ENCODE peak calls at places on chromosomes 11 and 22, in eight cellular contexts. One of them, this sample, is unnamed.

GRCh38 chr11:31326470-31327148 is 42.9 kb downstream of the DCDC1 start:
- DNase-seq in NCI-H1105 treated with DMSO at 0.1 percent for 48 hours: no peak
- DNase-seq in substantia nigra: no peak
- DNase-seq in hippocampal formation: no peak
- DNase-seq in MM.1S: peak
- DNase-seq in sciatic nerve: no peak
- DNase-seq in NCI-H226: no peak
- DNase-seq in KBM-7: no peak
- DNase-seq in this sample: no peak

GRCh38 chr11:12290477-12290922 is 86.9 kb upstream of the PARVA start:
- DNase-seq in substantia nigra: no peak
- DNase-seq in KBM-7: no peak
- DNase-seq in hippocampal formation: no peak
- DNase-seq in NCI-H226: no peak
- DNase-seq in MM.1S: no peak
- DNase-seq in sciatic nerve: no peak
- DNase-seq in NCI-H1105 treated with DMSO at 0.1 percent for 48 hours: no peak
- DNase-seq in this sample: peak

GRCh38 chr22:17969732-17970131 is 54.6 kb downstream of the MICAL3 start:
- DNase-seq in MM.1S: no peak
- DNase-seq in hippocampal formation: no peak
- DNase-seq in NCI-H1105 treated with DMSO at 0.1 percent for 48 hours: no peak
- DNase-seq in NCI-H226: peak
- DNase-seq in KBM-7: no peak
- DNase-seq in sciatic nerve: no peak
- DNase-seq in substantia nigra: no peak
- DNase-seq in this sample: no peak

GRCh38 chr22:24834845-24835570 is 29.0 kb downstream of the SGSM1 start:
- DNase-seq in KBM-7: no peak
- DNase-seq in substantia nigra: no peak
- DNase-seq in sciatic nerve: no peak
- DNase-seq in NCI-H226: no peak
- DNase-seq in NCI-H1105 treated with DMSO at 0.1 percent for 48 hours: peak
- DNase-seq in MM.1S: no peak
- DNase-seq in hippocampal formation: no peak
- DNase-seq in this sample: no peak

GRCh38 chr22:35839811-35840739 is 122.4 kb downstream of the APOL5 start:
- DNase-seq in sciatic nerve: peak
- DNase-seq in NCI-H226: peak
- DNase-seq in NCI-H1105 treated with DMSO at 0.1 percent for 48 hours: peak
- DNase-seq in MM.1S: peak
- DNase-seq in KBM-7: peak
- DNase-seq in hippocampal formation: peak
- DNase-seq in substantia nigra: peak
- DNase-seq in this sample: peak

GRCh38 chr22:20087319-20088262 is 7.5 kb downstream of the DGCR8 start:
- DNase-seq in hippocampal formation: no peak
- DNase-seq in substantia nigra: no peak
- DNase-seq in NCI-H226: no peak
- DNase-seq in sciatic nerve: no peak
- DNase-seq in MM.1S: no peak
- DNase-seq in KBM-7: no peak
- DNase-seq in NCI-H1105 treated with DMSO at 0.1 percent for 48 hours: no peak
- DNase-seq in this sample: no peak

GRCh38 chr11:16098827-16099226 is 257.5 kb downstream of the SOX6 start:
- DNase-seq in KBM-7: no peak
- DNase-seq in MM.1S: no peak
- DNase-seq in NCI-H226: no peak
- DNase-seq in hippocampal formation: no peak
- DNase-seq in substantia nigra: no peak
- DNase-seq in NCI-H1105 treated with DMSO at 0.1 percent for 48 hours: peak
- DNase-seq in sciatic nerve: no peak
- DNase-seq in this sample: no peak

GRCh38 chr11:65709661-65710060 is 2.4 kb upstream of the KAT5 start:
- DNase-seq in sciatic nerve: no peak
- DNase-seq in KBM-7: no peak
- DNase-seq in NCI-H1105 treated with DMSO at 0.1 percent for 48 hours: no peak
- DNase-seq in NCI-H226: peak
- DNase-seq in hippocampal formation: no peak
- DNase-seq in substantia nigra: no peak
- DNase-seq in MM.1S: no peak
- DNase-seq in this sample: no peak

GRCh38 chr11:43515090-43515489 is 156.4 kb downstream of the TTC17 start:
- DNase-seq in NCI-H226: no peak
- DNase-seq in sciatic nerve: no peak
- DNase-seq in MM.1S: no peak
- DNase-seq in KBM-7: no peak
- DNase-seq in hippocampal formation: no peak
- DNase-seq in NCI-H1105 treated with DMSO at 0.1 percent for 48 hours: no peak
- DNase-seq in substantia nigra: no peak
- DNase-seq in this sample: no peak

GRCh38 chr11:61882879-61883278 is 8.5 kb downstream of the FADS3 start:
- DNase-seq in sciatic nerve: no peak
- DNase-seq in hippocampal formation: no peak
- DNase-seq in NCI-H226: no peak
- DNase-seq in MM.1S: no peak
- DNase-seq in substantia nigra: no peak
- DNase-seq in NCI-H1105 treated with DMSO at 0.1 percent for 48 hours: no peak
- DNase-seq in KBM-7: no peak
- DNase-seq in this sample: no peak

GRCh38 chr11:69915501-69916250 is 96.5 kb upstream of the FGF3 start:
- DNase-seq in NCI-H1105 treated with DMSO at 0.1 percent for 48 hours: peak
- DNase-seq in hippocampal formation: no peak
- DNase-seq in NCI-H226: peak
- DNase-seq in KBM-7: peak
- DNase-seq in sciatic nerve: peak
- DNase-seq in MM.1S: peak
- DNase-seq in substantia nigra: no peak
- DNase-seq in this sample: peak

GRCh38 chr22:50467773-50468440 is 6.9 kb downstream of the SBF1 start:
- DNase-seq in NCI-H1105 treated with DMSO at 0.1 percent for 48 hours: no peak
- DNase-seq in substantia nigra: no peak
- DNase-seq in NCI-H226: no peak
- DNase-seq in hippocampal formation: no peak
- DNase-seq in sciatic nerve: no peak
- DNase-seq in MM.1S: no peak
- DNase-seq in KBM-7: no peak
- DNase-seq in this sample: no peak

GRCh38 chr11:131666006-131666405 is 295.6 kb downstream of the NTM start:
- DNase-seq in NCI-H1105 treated with DMSO at 0.1 percent for 48 hours: no peak
- DNase-seq in NCI-H226: no peak
- DNase-seq in substantia nigra: no peak
- DNase-seq in KBM-7: no peak
- DNase-seq in MM.1S: no peak
- DNase-seq in sciatic nerve: peak
- DNase-seq in hippocampal formation: no peak
- DNase-seq in this sample: no peak

GRCh38 chr11:61961570-61962212 is 5.7 kb downstream of the FTH1 start:
- DNase-seq in hippocampal formation: peak
- DNase-seq in KBM-7: no peak
- DNase-seq in MM.1S: no peak
- DNase-seq in NCI-H1105 treated with DMSO at 0.1 percent for 48 hours: no peak
- DNase-seq in substantia nigra: peak
- DNase-seq in NCI-H226: peak
- DNase-seq in sciatic nerve: peak
- DNase-seq in this sample: peak

GRCh38 chr11:61298663-61299244 is 3.6 kb upstream of the VWCE start:
- DNase-seq in KBM-7: no peak
- DNase-seq in sciatic nerve: no peak
- DNase-seq in MM.1S: no peak
- DNase-seq in hippocampal formation: no peak
- DNase-seq in NCI-H1105 treated with DMSO at 0.1 percent for 48 hours: no peak
- DNase-seq in NCI-H226: no peak
- DNase-seq in substantia nigra: no peak
- DNase-seq in this sample: no peak

GRCh38 chr22:26732284-26732683 is 74.9 kb downstream of the MIAT start:
- DNase-seq in NCI-H226: no peak
- DNase-seq in KBM-7: no peak
- DNase-seq in hippocampal formation: no peak
- DNase-seq in substantia nigra: no peak
- DNase-seq in NCI-H1105 treated with DMSO at 0.1 percent for 48 hours: no peak
- DNase-seq in MM.1S: no peak
- DNase-seq in sciatic nerve: no peak
- DNase-seq in this sample: no peak

GRCh38 chr11:2750101-2750509 is 50.3 kb upstream of the KCNQ1OT1 start:
- DNase-seq in NCI-H226: no peak
- DNase-seq in MM.1S: no peak
- DNase-seq in substantia nigra: no peak
- DNase-seq in NCI-H1105 treated with DMSO at 0.1 percent for 48 hours: no peak
- DNase-seq in KBM-7: no peak
- DNase-seq in sciatic nerve: peak
- DNase-seq in hippocampal formation: no peak
- DNase-seq in this sample: peak

GRCh38 chr22:30246962-30247376 is 410 bp upstream of the LIF start:
- DNase-seq in MM.1S: no peak
- DNase-seq in NCI-H1105 treated with DMSO at 0.1 percent for 48 hours: no peak
- DNase-seq in substantia nigra: no peak
- DNase-seq in sciatic nerve: no peak
- DNase-seq in hippocampal formation: no peak
- DNase-seq in NCI-H226: no peak
- DNase-seq in KBM-7: no peak
- DNase-seq in this sample: no peak

GRCh38 chr22:41021655-41022454 is 70.5 kb upstream of the EP300 start:
- DNase-seq in hippocampal formation: peak
- DNase-seq in KBM-7: peak
- DNase-seq in sciatic nerve: peak
- DNase-seq in MM.1S: peak
- DNase-seq in NCI-H226: peak
- DNase-seq in NCI-H1105 treated with DMSO at 0.1 percent for 48 hours: peak
- DNase-seq in substantia nigra: peak
- DNase-seq in this sample: peak

GRCh38 chr11:19632435-19632834 is 80.2 kb upstream of the NAV2 start:
- DNase-seq in MM.1S: no peak
- DNase-seq in NCI-H226: peak
- DNase-seq in sciatic nerve: no peak
- DNase-seq in KBM-7: no peak
- DNase-seq in substantia nigra: no peak
- DNase-seq in hippocampal formation: no peak
- DNase-seq in NCI-H1105 treated with DMSO at 0.1 percent for 48 hours: no peak
- DNase-seq in this sample: no peak

GRCh38 chr11:131980878-131981668 is 610.7 kb downstream of the NTM start:
- DNase-seq in substantia nigra: no peak
- DNase-seq in hippocampal formation: no peak
- DNase-seq in sciatic nerve: no peak
- DNase-seq in KBM-7: no peak
- DNase-seq in NCI-H1105 treated with DMSO at 0.1 percent for 48 hours: no peak
- DNase-seq in NCI-H226: no peak
- DNase-seq in MM.1S: no peak
- DNase-seq in this sample: no peak

GRCh38 chr11:128585498-128586238 is 1.7 kb downstream of the ETS1 start:
- DNase-seq in sciatic nerve: no peak
- DNase-seq in NCI-H1105 treated with DMSO at 0.1 percent for 48 hours: no peak
- DNase-seq in hippocampal formation: no peak
- DNase-seq in NCI-H226: no peak
- DNase-seq in substantia nigra: no peak
- DNase-seq in MM.1S: no peak
- DNase-seq in KBM-7: no peak
- DNase-seq in this sample: no peak

GRCh38 chr22:17917490-17917983 is 106.8 kb downstream of the MICAL3 start:
- DNase-seq in hippocampal formation: no peak
- DNase-seq in substantia nigra: no peak
- DNase-seq in MM.1S: no peak
- DNase-seq in KBM-7: no peak
- DNase-seq in NCI-H226: no peak
- DNase-seq in NCI-H1105 treated with DMSO at 0.1 percent for 48 hours: no peak
- DNase-seq in sciatic nerve: no peak
- DNase-seq in this sample: no peak

GRCh38 chr22:34972498-34972897 is 93.5 kb upstream of the ISX start:
- DNase-seq in substantia nigra: no peak
- DNase-seq in sciatic nerve: no peak
- DNase-seq in MM.1S: no peak
- DNase-seq in hippocampal formation: no peak
- DNase-seq in NCI-H1105 treated with DMSO at 0.1 percent for 48 hours: no peak
- DNase-seq in NCI-H226: no peak
- DNase-seq in KBM-7: no peak
- DNase-seq in this sample: no peak

GRCh38 chr11:20605602-20606091 is 6.2 kb downstream of the SLC6A5 start:
- DNase-seq in MM.1S: no peak
- DNase-seq in KBM-7: no peak
- DNase-seq in sciatic nerve: no peak
- DNase-seq in hippocampal formation: no peak
- DNase-seq in NCI-H226: no peak
- DNase-seq in substantia nigra: no peak
- DNase-seq in NCI-H1105 treated with DMSO at 0.1 percent for 48 hours: no peak
- DNase-seq in this sample: no peak

GRCh38 chr11:118911880-118912741 is 13.6 kb downstream of the BCL9L start:
- DNase-seq in substantia nigra: no peak
- DNase-seq in hippocampal formation: no peak
- DNase-seq in MM.1S: no peak
- DNase-seq in sciatic nerve: peak
- DNase-seq in KBM-7: no peak
- DNase-seq in NCI-H1105 treated with DMSO at 0.1 percent for 48 hours: peak
- DNase-seq in NCI-H226: peak
- DNase-seq in this sample: peak

GRCh38 chr22:42623301-42623751 is 8.6 kb upstream of the POLDIP3 start:
- DNase-seq in hippocampal formation: no peak
- DNase-seq in KBM-7: no peak
- DNase-seq in NCI-H1105 treated with DMSO at 0.1 percent for 48 hours: no peak
- DNase-seq in NCI-H226: no peak
- DNase-seq in MM.1S: peak
- DNase-seq in sciatic nerve: no peak
- DNase-seq in substantia nigra: no peak
- DNase-seq in this sample: no peak

GRCh38 chr11:35650467-35650866 is 12.1 kb upstream of the TRIM44 start:
- DNase-seq in hippocampal formation: no peak
- DNase-seq in substantia nigra: no peak
- DNase-seq in NCI-H226: no peak
- DNase-seq in sciatic nerve: no peak
- DNase-seq in KBM-7: no peak
- DNase-seq in MM.1S: no peak
- DNase-seq in NCI-H1105 treated with DMSO at 0.1 percent for 48 hours: no peak
- DNase-seq in this sample: no peak

GRCh38 chr11:133832096-133833081 is 12.9 kb downstream of the SPATA19 start:
- DNase-seq in substantia nigra: no peak
- DNase-seq in KBM-7: no peak
- DNase-seq in sciatic nerve: no peak
- DNase-seq in NCI-H1105 treated with DMSO at 0.1 percent for 48 hours: no peak
- DNase-seq in MM.1S: no peak
- DNase-seq in NCI-H226: no peak
- DNase-seq in hippocampal formation: no peak
- DNase-seq in this sample: no peak

GRCh38 chr11:58286249-58286648 is 18.2 kb upstream of the OR10W1 start:
- DNase-seq in NCI-H1105 treated with DMSO at 0.1 percent for 48 hours: peak
- DNase-seq in substantia nigra: no peak
- DNase-seq in hippocampal formation: no peak
- DNase-seq in MM.1S: peak
- DNase-seq in sciatic nerve: no peak
- DNase-seq in KBM-7: peak
- DNase-seq in NCI-H226: peak
- DNase-seq in this sample: no peak

GRCh38 chr22:36546932-36547331 is 18.0 kb upstream of the EIF3D start:
- DNase-seq in MM.1S: no peak
- DNase-seq in NCI-H226: peak
- DNase-seq in NCI-H1105 treated with DMSO at 0.1 percent for 48 hours: no peak
- DNase-seq in substantia nigra: no peak
- DNase-seq in sciatic nerve: no peak
- DNase-seq in KBM-7: no peak
- DNase-seq in hippocampal formation: no peak
- DNase-seq in this sample: no peak

GRCh38 chr11:14336507-14337503 is 22.2 kb downstream of the RRAS2 start:
- DNase-seq in sciatic nerve: no peak
- DNase-seq in substantia nigra: no peak
- DNase-seq in MM.1S: no peak
- DNase-seq in NCI-H226: peak
- DNase-seq in hippocampal formation: no peak
- DNase-seq in NCI-H1105 treated with DMSO at 0.1 percent for 48 hours: no peak
- DNase-seq in KBM-7: no peak
- DNase-seq in this sample: no peak

GRCh38 chr11:106061936-106062591 is 15.1 kb downstream of the KBTBD3 start:
- DNase-seq in MM.1S: peak
- DNase-seq in substantia nigra: no peak
- DNase-seq in NCI-H1105 treated with DMSO at 0.1 percent for 48 hours: no peak
- DNase-seq in KBM-7: no peak
- DNase-seq in sciatic nerve: no peak
- DNase-seq in NCI-H226: no peak
- DNase-seq in hippocampal formation: no peak
- DNase-seq in this sample: no peak

GRCh38 chr11:15361316-15361715 is 246.6 kb downstream of the INSC start:
- DNase-seq in hippocampal formation: no peak
- DNase-seq in substantia nigra: no peak
- DNase-seq in sciatic nerve: no peak
- DNase-seq in KBM-7: no peak
- DNase-seq in NCI-H1105 treated with DMSO at 0.1 percent for 48 hours: no peak
- DNase-seq in MM.1S: no peak
- DNase-seq in NCI-H226: no peak
- DNase-seq in this sample: no peak